ENCODE peak calls at places on chromosome 22, in eight cellular contexts. One of them, this sample, is unnamed. For H3K4me1, the result is how much of the 10 kb centered on the place peaks cover.

GRCh38 chr22:49235463-49236300 is 592.0 kb downstream of the BRD1 start:
- DNase-seq in adipocyte: no peak
- DNase-seq in thoracic aorta: no peak
- DNase-seq in HCT116: no peak
- DNase-seq in H9: peak
- DNase-seq in tibial nerve: no peak
- DNase-seq in cardiac muscle cell: no peak
- DNase-seq in RWPE2: no peak
- DNase-seq in this sample: no peak

GRCh38 chr22:25367756-25368155 is 148.3 kb downstream of the CRYBB2 start:
- DNase-seq in adipocyte: no peak
- DNase-seq in thoracic aorta: no peak
- DNase-seq in HCT116: no peak
- DNase-seq in H9: no peak
- DNase-seq in tibial nerve: no peak
- DNase-seq in cardiac muscle cell: no peak
- DNase-seq in RWPE2: peak
- DNase-seq in this sample: no peak

GRCh38 chr22:39729141-39729934 is 158.8 kb downstream of the CACNA1I start:
- DNase-seq in adipocyte: no peak
- DNase-seq in thoracic aorta: no peak
- DNase-seq in HCT116: no peak
- DNase-seq in H9: no peak
- DNase-seq in tibial nerve: no peak
- DNase-seq in cardiac muscle cell: no peak
- DNase-seq in RWPE2: no peak
- DNase-seq in this sample: no peak

GRCh38 chr22:19885841-19886592 is 31.3 kb upstream of the GNB1L start:
- DNase-seq in adipocyte: no peak
- DNase-seq in thoracic aorta: no peak
- DNase-seq in HCT116: no peak
- DNase-seq in H9: no peak
- DNase-seq in tibial nerve: no peak
- DNase-seq in cardiac muscle cell: no peak
- DNase-seq in RWPE2: peak
- DNase-seq in this sample: no peak

GRCh38 chr22:49234459-49234858 is 593.2 kb downstream of the BRD1 start:
- DNase-seq in adipocyte: no peak
- DNase-seq in thoracic aorta: no peak
- DNase-seq in HCT116: no peak
- DNase-seq in H9: no peak
- DNase-seq in tibial nerve: no peak
- DNase-seq in cardiac muscle cell: no peak
- DNase-seq in RWPE2: no peak
- DNase-seq in this sample: no peak

GRCh38 chr22:20967697-20968201 is 694 bp downstream of the AIFM3 start:
- DNase-seq in adipocyte: no peak
- DNase-seq in thoracic aorta: no peak
- DNase-seq in HCT116: no peak
- DNase-seq in H9: peak
- DNase-seq in tibial nerve: no peak
- DNase-seq in cardiac muscle cell: no peak
- DNase-seq in RWPE2: no peak
- DNase-seq in this sample: no peak

GRCh38 chr22:45317551-45318167 is 7.9 kb downstream of the FAM118A start:
- DNase-seq in adipocyte: peak
- DNase-seq in thoracic aorta: peak
- DNase-seq in HCT116: no peak
- DNase-seq in H9: peak
- DNase-seq in tibial nerve: peak
- DNase-seq in cardiac muscle cell: peak
- DNase-seq in RWPE2: no peak
- DNase-seq in this sample: peak

GRCh38 chr22:40187389-40187788 is 9.7 kb downstream of the TNRC6B start:
- DNase-seq in adipocyte: no peak
- DNase-seq in thoracic aorta: no peak
- DNase-seq in HCT116: no peak
- DNase-seq in H9: no peak
- DNase-seq in tibial nerve: no peak
- DNase-seq in cardiac muscle cell: no peak
- DNase-seq in RWPE2: no peak
- DNase-seq in this sample: no peak

GRCh38 chr22:47384977-47385376 is 622.5 kb downstream of the TBC1D22A start:
- DNase-seq in adipocyte: no peak
- DNase-seq in thoracic aorta: no peak
- DNase-seq in HCT116: no peak
- DNase-seq in H9: no peak
- DNase-seq in tibial nerve: no peak
- DNase-seq in cardiac muscle cell: no peak
- DNase-seq in RWPE2: peak
- DNase-seq in this sample: peak

GRCh38 chr22:37242395-37242918 is 1.6 kb downstream of the RAC2 start:
- DNase-seq in adipocyte: no peak
- DNase-seq in thoracic aorta: peak
- DNase-seq in HCT116: no peak
- DNase-seq in H9: no peak
- DNase-seq in tibial nerve: no peak
- DNase-seq in cardiac muscle cell: peak
- DNase-seq in RWPE2: peak
- DNase-seq in this sample: peak

GRCh38 chr22:46418827-46419226 is 83.3 kb downstream of the TRMU start:
- DNase-seq in adipocyte: no peak
- DNase-seq in thoracic aorta: no peak
- DNase-seq in HCT116: no peak
- DNase-seq in H9: no peak
- DNase-seq in tibial nerve: no peak
- DNase-seq in cardiac muscle cell: peak
- DNase-seq in RWPE2: no peak
- DNase-seq in this sample: no peak

GRCh38 chr22:39558254-39558727 is 12.3 kb upstream of the CACNA1I start:
- DNase-seq in adipocyte: peak
- DNase-seq in thoracic aorta: no peak
- DNase-seq in HCT116: no peak
- DNase-seq in H9: no peak
- DNase-seq in tibial nerve: no peak
- DNase-seq in cardiac muscle cell: no peak
- DNase-seq in RWPE2: no peak
- DNase-seq in this sample: no peak

GRCh38 chr22:22546490-22546889 is 12.6 kb downstream of the PRAME start:
- DNase-seq in adipocyte: no peak
- DNase-seq in thoracic aorta: no peak
- DNase-seq in HCT116: no peak
- DNase-seq in H9: no peak
- DNase-seq in tibial nerve: no peak
- DNase-seq in cardiac muscle cell: peak
- DNase-seq in RWPE2: no peak
- DNase-seq in this sample: no peak

GRCh38 chr22:20553947-20554741 is 46.7 kb downstream of the MED15 start:
- DNase-seq in adipocyte: no peak
- DNase-seq in thoracic aorta: no peak
- DNase-seq in HCT116: no peak
- DNase-seq in H9: no peak
- DNase-seq in tibial nerve: no peak
- DNase-seq in cardiac muscle cell: no peak
- DNase-seq in RWPE2: no peak
- DNase-seq in this sample: no peak

GRCh38 chr22:33400061-33400840 is 342.1 kb upstream of the SYN3 start:
- DNase-seq in adipocyte: no peak
- DNase-seq in thoracic aorta: no peak
- DNase-seq in HCT116: no peak
- DNase-seq in H9: no peak
- DNase-seq in tibial nerve: no peak
- DNase-seq in cardiac muscle cell: no peak
- DNase-seq in RWPE2: no peak
- DNase-seq in this sample: no peak

GRCh38 chr22:37563153-37564081 is 3.1 kb downstream of the CDC42EP1 start:
- DNase-seq in adipocyte: peak
- DNase-seq in thoracic aorta: peak
- DNase-seq in HCT116: peak
- DNase-seq in H9: no peak
- DNase-seq in tibial nerve: peak
- DNase-seq in cardiac muscle cell: peak
- DNase-seq in RWPE2: peak
- DNase-seq in this sample: peak

GRCh38 chr22:31646186-31647019 is 15.6 kb downstream of the PISD start:
- DNase-seq in adipocyte: peak
- DNase-seq in thoracic aorta: no peak
- DNase-seq in HCT116: peak
- DNase-seq in H9: no peak
- DNase-seq in tibial nerve: no peak
- DNase-seq in cardiac muscle cell: peak
- DNase-seq in RWPE2: peak
- DNase-seq in this sample: no peak

GRCh38 chr22:44261164-44261860 is 51.4 kb downstream of the SHISAL1 start:
- DNase-seq in adipocyte: no peak
- DNase-seq in thoracic aorta: no peak
- DNase-seq in HCT116: no peak
- DNase-seq in H9: no peak
- DNase-seq in tibial nerve: no peak
- DNase-seq in cardiac muscle cell: no peak
- DNase-seq in RWPE2: no peak
- DNase-seq in this sample: no peak

GRCh38 chr22:17890892-17891291 is 116.6 kb upstream of the BID start:
- DNase-seq in adipocyte: no peak
- DNase-seq in thoracic aorta: no peak
- DNase-seq in HCT116: no peak
- DNase-seq in H9: no peak
- DNase-seq in tibial nerve: no peak
- DNase-seq in cardiac muscle cell: no peak
- DNase-seq in RWPE2: no peak
- DNase-seq in this sample: no peak

GRCh38 chr22:31814942-31815341 is 61.1 kb downstream of the DEPDC5 start:
- DNase-seq in adipocyte: no peak
- DNase-seq in thoracic aorta: no peak
- DNase-seq in HCT116: no peak
- DNase-seq in H9: no peak
- DNase-seq in tibial nerve: no peak
- DNase-seq in cardiac muscle cell: no peak
- DNase-seq in RWPE2: no peak
- DNase-seq in this sample: no peak

GRCh38 chr22:36386900-36387663 is 685 bp downstream of the MYH9 start:
- DNase-seq in adipocyte: peak
- DNase-seq in thoracic aorta: no peak
- DNase-seq in HCT116: no peak
- DNase-seq in H9: no peak
- DNase-seq in tibial nerve: peak
- DNase-seq in cardiac muscle cell: no peak
- DNase-seq in RWPE2: no peak
- DNase-seq in this sample: peak

GRCh38 chr22:40193429-40194421 is 16.0 kb downstream of the TNRC6B start:
- DNase-seq in adipocyte: peak
- DNase-seq in thoracic aorta: no peak
- DNase-seq in HCT116: no peak
- DNase-seq in H9: peak
- DNase-seq in tibial nerve: no peak
- DNase-seq in cardiac muscle cell: peak
- DNase-seq in RWPE2: no peak
- DNase-seq in this sample: peak

GRCh38 chr22:49701380-49702067 is 126.1 kb downstream of the BRD1 start:
- DNase-seq in adipocyte: no peak
- DNase-seq in thoracic aorta: no peak
- DNase-seq in HCT116: no peak
- DNase-seq in H9: no peak
- DNase-seq in tibial nerve: no peak
- DNase-seq in cardiac muscle cell: no peak
- DNase-seq in RWPE2: no peak
- DNase-seq in this sample: no peak

DNA sequence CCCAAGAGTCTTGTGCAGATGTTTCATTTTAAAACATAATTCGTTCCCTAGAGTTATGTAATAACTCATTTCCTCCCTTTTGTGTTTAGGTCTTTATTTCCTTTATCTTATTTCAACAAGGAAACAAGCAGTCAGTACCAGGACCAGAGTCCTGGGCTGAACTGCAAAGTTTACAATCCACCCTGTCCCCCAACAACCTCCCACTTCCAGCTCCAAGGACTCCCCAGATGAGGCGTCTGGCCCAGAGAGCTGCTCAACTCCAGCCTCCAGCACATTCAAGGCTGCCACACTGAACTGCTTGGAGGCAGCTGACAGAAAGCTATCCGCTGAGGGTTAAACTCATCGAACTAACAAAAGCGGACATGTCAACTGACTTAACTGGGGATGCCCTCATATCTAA is 4.5 kb downstream of the POLDIP3 start:
- DNase-seq in adipocyte: no peak
- DNase-seq in thoracic aorta: no peak
- DNase-seq in HCT116: no peak
- DNase-seq in H9: no peak
- DNase-seq in tibial nerve: no peak
- DNase-seq in cardiac muscle cell: peak
- DNase-seq in RWPE2: no peak
- DNase-seq in this sample: no peak
- H3K4me1 ChIP-seq in adipocyte: under half
- H3K4me1 ChIP-seq in thoracic aorta: under half
- H3K4me1 ChIP-seq in HCT116: under half
- H3K4me1 ChIP-seq in H9: under half
- H3K4me1 ChIP-seq in tibial nerve: half or more
- H3K4me1 ChIP-seq in cardiac muscle cell: under half
- H3K4me1 ChIP-seq in RWPE2: under half
- H3K4me1 ChIP-seq in this sample: under half

GRCh38 chr22:23838686-23839468 is at the start of gene DERL3:
- DNase-seq in adipocyte: peak
- DNase-seq in thoracic aorta: peak
- DNase-seq in HCT116: no peak
- DNase-seq in H9: peak
- DNase-seq in tibial nerve: peak
- DNase-seq in cardiac muscle cell: peak
- DNase-seq in RWPE2: peak
- DNase-seq in this sample: peak
- H3K4me1 ChIP-seq in adipocyte: under half
- H3K4me1 ChIP-seq in thoracic aorta: under half
- H3K4me1 ChIP-seq in HCT116: under half
- H3K4me1 ChIP-seq in H9: under half
- H3K4me1 ChIP-seq in tibial nerve: half or more
- H3K4me1 ChIP-seq in cardiac muscle cell: under half
- H3K4me1 ChIP-seq in RWPE2: under half
- H3K4me1 ChIP-seq in this sample: under half

GRCh38 chr22:26648011-26648497 is 9.3 kb upstream of the MIAT start:
- DNase-seq in adipocyte: no peak
- DNase-seq in thoracic aorta: no peak
- DNase-seq in HCT116: no peak
- DNase-seq in H9: peak
- DNase-seq in tibial nerve: no peak
- DNase-seq in cardiac muscle cell: no peak
- DNase-seq in RWPE2: no peak
- DNase-seq in this sample: no peak
- H3K4me1 ChIP-seq in adipocyte: under half
- H3K4me1 ChIP-seq in thoracic aorta: under half
- H3K4me1 ChIP-seq in HCT116: under half
- H3K4me1 ChIP-seq in H9: under half
- H3K4me1 ChIP-seq in tibial nerve: under half
- H3K4me1 ChIP-seq in cardiac muscle cell: under half
- H3K4me1 ChIP-seq in RWPE2: under half
- H3K4me1 ChIP-seq in this sample: under half

DNA sequence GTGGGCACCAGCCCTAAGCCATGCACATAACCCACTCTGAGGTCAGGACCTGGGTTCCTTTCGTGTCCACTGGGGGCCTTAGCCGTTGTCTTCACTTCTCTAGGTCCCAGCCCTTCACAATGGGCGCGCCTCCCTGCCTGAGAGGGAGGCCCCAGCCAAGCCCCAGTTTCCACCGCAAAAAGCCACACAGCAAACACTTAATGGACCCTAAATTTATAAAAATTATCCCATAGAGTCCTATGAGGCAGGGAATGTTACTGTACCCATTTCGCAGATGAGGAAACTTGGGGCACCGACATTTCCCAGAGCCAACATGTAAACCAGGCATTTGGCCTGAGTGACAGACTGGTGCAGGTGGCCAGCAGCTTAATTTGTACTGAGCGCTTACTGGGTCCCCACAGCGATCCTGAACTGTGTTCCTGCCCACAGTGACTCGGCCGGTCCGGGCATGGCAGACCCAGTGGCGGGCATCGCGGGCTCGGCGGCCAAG is 1.3 kb downstream of the GAS2L1 start:
- DNase-seq in adipocyte: no peak
- DNase-seq in thoracic aorta: no peak
- DNase-seq in HCT116: no peak
- DNase-seq in H9: no peak
- DNase-seq in tibial nerve: no peak
- DNase-seq in cardiac muscle cell: no peak
- DNase-seq in RWPE2: no peak
- DNase-seq in this sample: no peak
- H3K4me1 ChIP-seq in adipocyte: under half
- H3K4me1 ChIP-seq in thoracic aorta: half or more
- H3K4me1 ChIP-seq in HCT116: under half
- H3K4me1 ChIP-seq in H9: under half
- H3K4me1 ChIP-seq in tibial nerve: half or more
- H3K4me1 ChIP-seq in cardiac muscle cell: under half
- H3K4me1 ChIP-seq in RWPE2: under half
- H3K4me1 ChIP-seq in this sample: half or more